ENCODE peak calls at places on chromosome 18, in ten cellular contexts. N, X, P, D, H, L, M, U, G and E are unnamed samples.

GRCh38 chr18:13461488-13461887 is 242.9 kb downstream of the LDLRAD4 start:
- DNase-seq in L (no peak), N (no peak), X (no peak), G (no peak), H (no peak), M (no peak), P (no peak), U (no peak), D (no peak), E (no peak)

GRCh38 chr18:64888956-64889355 is 740.1 kb upstream of the LINC00305 start:
- DNase-seq in G (no peak), X (no peak), L (no peak), N (no peak), P (no peak), D (no peak), H (no peak), M (no peak), U (no peak), E (no peak)

GRCh38 chr18:57574866-57575265 is 11.6 kb downstream of the FECH start:
- DNase-seq in G (no peak), P (no peak), U (no peak), X (no peak), M (peak; percentile 15), L (no peak), N (no peak), H (no peak), D (no peak), E (no peak)

GRCh38 chr18:13878858-13879257 is 36.5 kb downstream of the MC2R start:
- DNase-seq in P (no peak), L (no peak), H (no peak), N (no peak), X (no peak), D (no peak), U (no peak), G (no peak), M (no peak), E (no peak)

GRCh38 chr18:26961805-26962204 is 96.3 kb upstream of the AQP4 start:
- DNase-seq in N (no peak), L (no peak), H (no peak), G (no peak), M (no peak), X (no peak), P (no peak), D (no peak), U (no peak), E (no peak)

GRCh38 chr18:76450912-76451421 is 44.1 kb downstream of the ZNF516 start:
- DNase-seq in L (peak; percentile 54), D (no peak), N (peak; percentile 74), P (peak; percentile 79), U (peak; percentile 50), G (peak; percentile 39), X (peak; percentile 43), M (peak; percentile 65), H (no peak), E (peak; percentile 64)

GRCh38 chr18:5717241-5717640 is 173.4 kb upstream of the EPB41L3 start:
- DNase-seq in P (no peak), D (no peak), M (no peak), G (no peak), N (no peak), U (no peak), H (no peak), X (no peak), L (no peak), E (no peak)

GRCh38 chr18:75261430-75262223 is 51.0 kb downstream of the TSHZ1 start:
- DNase-seq in D (no peak), U (no peak), G (no peak), N (no peak), H (no peak), L (no peak), P (no peak), X (no peak), M (no peak), E (no peak)

GRCh38 chr18:1012775-1013174 is 108.1 kb downstream of the ADCYAP1 start:
- DNase-seq in H (no peak), X (no peak), L (no peak), M (no peak), P (no peak), N (no peak), U (no peak), D (no peak), G (no peak), E (no peak)

GRCh38 chr18:57839942-57840381 is 36.8 kb upstream of the ATP8B1 start:
- DNase-seq in L (peak; percentile 85), P (peak; percentile 98), G (no peak), X (no peak), D (no peak), H (no peak), U (peak; percentile 42), M (peak; percentile 65), N (no peak), E (peak; percentile 66)

GRCh38 chr18:47150824-47151366 is 595 bp upstream of the HDHD2 start:
- DNase-seq in G (no peak), P (no peak), N (no peak), M (no peak), X (peak; percentile 35), L (no peak), H (no peak), U (peak; percentile 19), D (peak; percentile 91), E (no peak)

GRCh38 chr18:70931942-70932814 is 643.3 kb downstream of the SOCS6 start:
- DNase-seq in P (peak; percentile 12), M (peak; percentile 1), G (no peak), D (no peak), H (no peak), L (peak; percentile 24), X (no peak), U (peak; percentile 19), N (no peak), E (peak; percentile 20)

GRCh38 chr18:75454022-75454795 is 26.7 kb upstream of the SMIM21 start:
- DNase-seq in D (no peak), G (no peak), M (no peak), P (no peak), N (no peak), X (no peak), H (no peak), U (no peak), L (no peak), E (no peak)

GRCh38 chr18:11857177-11857887 is 6.1 kb downstream of the CHMP1B start:
- DNase-seq in G (no peak), M (peak; percentile 100), X (peak; percentile 46), P (peak; percentile 100), N (peak; percentile 79), D (no peak), L (peak; percentile 99), H (no peak), U (peak; percentile 100), E (peak; percentile 92)

GRCh38 chr18:5410582-5410981 is 115.1 kb upstream of the ZBTB14 start:
- DNase-seq in M (no peak), N (no peak), P (no peak), L (no peak), X (no peak), H (no peak), U (no peak), G (no peak), D (no peak), E (no peak)

GRCh38 chr18:36867056-36867455 is 38.1 kb downstream of the KIAA1328 start:
- DNase-seq in L (no peak), P (no peak), X (no peak), M (no peak), U (no peak), G (no peak), H (no peak), N (no peak), D (no peak), E (no peak)

GRCh38 chr18:3703732-3704176 is 253.8 kb downstream of the TGIF1 start:
- DNase-seq in U (peak; percentile 54), X (peak; percentile 63), P (peak; percentile 75), H (peak; percentile 65), L (peak; percentile 57), N (peak; percentile 63), G (peak; percentile 42), D (no peak), M (peak; percentile 39), E (peak; percentile 43)

GRCh38 chr18:50053142-50053541 is 141.8 kb downstream of the MYO5B start:
- DNase-seq in M (no peak), D (no peak), X (no peak), U (no peak), L (no peak), P (no peak), H (no peak), G (no peak), N (no peak), E (no peak)

GRCh38 chr18:38868757-38869156 is 1303.2 kb upstream of the CELF4 start:
- DNase-seq in P (no peak), G (no peak), U (no peak), D (no peak), L (no peak), H (no peak), X (no peak), N (no peak), M (no peak), E (no peak)

GRCh38 chr18:12703714-12704113 is 872 bp downstream of the PSMG2 start:
- DNase-seq in M (peak; percentile 17), U (peak; percentile 23), H (no peak), X (no peak), N (no peak), P (peak; percentile 70), G (peak; percentile 24), L (peak; percentile 35), D (peak; percentile 50), E (peak; percentile 29)

GRCh38 chr18:9971313-9971920 is 57.6 kb downstream of the VAPA start:
- DNase-seq in L (peak; percentile 58), G (peak; percentile 73), D (no peak), N (peak; percentile 66), X (peak; percentile 67), P (peak; percentile 74), M (peak; percentile 63), U (peak; percentile 77), H (peak; percentile 67), E (peak; percentile 81)

GRCh38 chr18:49725809-49726514 is 87.4 kb downstream of the ACAA2 start:
- DNase-seq in P (peak; percentile 83), L (peak; percentile 85), U (peak; percentile 91), M (peak; percentile 71), N (peak; percentile 72), X (no peak), H (peak; percentile 61), G (no peak), D (no peak), E (no peak)

GRCh38 chr18:63956755-63957154 is 7.7 kb downstream of the HMSD start:
- DNase-seq in N (no peak), U (no peak), X (no peak), D (no peak), M (no peak), H (no peak), P (peak; percentile 80), G (no peak), L (peak; percentile 41), E (no peak)

GRCh38 chr18:50853863-50854271 is 25.1 kb upstream of the ME2 start:
- DNase-seq in N (peak; percentile 35), U (no peak), L (no peak), P (peak; percentile 83), G (no peak), X (no peak), D (no peak), H (no peak), M (peak; percentile 85), E (no peak)

GRCh38 chr18:62329676-62330454 is 4.8 kb downstream of the TNFRSF11A start:
- DNase-seq in N (peak; percentile 78), D (no peak), M (no peak), G (peak; percentile 42), H (no peak), U (peak; percentile 53), L (peak; percentile 79), P (peak; percentile 77), X (no peak), E (peak; percentile 95)